ENCODE peak calls at places on chromosomes 16 and 17, in six cellular contexts. Q is AG09319, H is left ventricle myocardium inferior, G is AG10803, Y is progenitor cell of endocrine pancreas, Z is psoas muscle. K is an unnamed sample.

GRCh38 chr17:8326591-8327583 is 12.8 kb upstream of the ODF4 start:
- DNase-seq in Q (no peak), H (peak; percentile 48), G (peak; percentile 23), Y (peak; percentile 31), Z (peak; percentile 64), K (no peak)

GRCh38 chr16:49528035-49528434 is 154.4 kb downstream of the C16orf78 start:
- DNase-seq in Q (no peak), H (no peak), G (no peak), Y (no peak), Z (no peak), K (no peak)

GRCh38 chr17:45092932-45093430 is 31.9 kb downstream of the NMT1 start:
- DNase-seq in Q (peak; percentile 95), H (peak; percentile 81), G (peak; percentile 100), Y (no peak), Z (peak; percentile 95), K (no peak)

GRCh38 chr17:4365628-4366311 is 705 bp downstream of the UBE2G1 start:
- DNase-seq in Q (no peak), H (peak; percentile 37), G (no peak), Y (peak; percentile 38), Z (peak; percentile 74), K (no peak)

GRCh38 chr16:513950-514349 is 13.6 kb upstream of the CAPN15 start:
- DNase-seq in Q (no peak), H (no peak), G (no peak), Y (no peak), Z (no peak), K (no peak)

GRCh38 chr17:50558955-50559614 is 1.4 kb upstream of the CACNA1G start:
- DNase-seq in Q (no peak), H (no peak), G (no peak), Y (no peak), Z (no peak), K (no peak)

GRCh38 chr17:3848229-3848628 is 2.2 kb upstream of the NCBP3 start:
- DNase-seq in Q (no peak), H (no peak), G (no peak), Y (no peak), Z (no peak), K (no peak)

GRCh38 chr17:2704031-2704889 is 7.3 kb downstream of the CLUH start:
- DNase-seq in Q (no peak), H (no peak), G (no peak), Y (no peak), Z (peak; percentile 55), K (no peak)

GRCh38 chr16:23085949-23086348 is 63.3 kb downstream of the USP31 start:
- DNase-seq in Q (no peak), H (no peak), G (no peak), Y (no peak), Z (no peak), K (no peak)

GRCh38 chr16:4506450-4506849 is 30.3 kb downstream of the HMOX2 start:
- DNase-seq in Q (peak; percentile 45), H (no peak), G (peak; percentile 85), Y (peak; percentile 17), Z (no peak), K (peak; percentile 53)

GRCh38 chr16:783404-784161 is 4.6 kb downstream of the RPUSD1 start:
- DNase-seq in Q (no peak), H (peak; percentile 30), G (no peak), Y (no peak), Z (no peak), K (no peak)

GRCh38 chr17:80024206-80024972 is 11.3 kb downstream of the TBC1D16 start:
- DNase-seq in Q (no peak), H (no peak), G (peak; percentile 12), Y (no peak), Z (no peak), K (no peak)

GRCh38 chr16:57300387-57301125 is 16.1 kb upstream of the PLLP start:
- DNase-seq in Q (peak; percentile 98), H (peak; percentile 98), G (peak; percentile 98), Y (peak; percentile 100), Z (peak; percentile 99), K (peak; percentile 38)

GRCh38 chr16:69234460-69234859 is 47.5 kb downstream of the SNTB2 start:
- DNase-seq in Q (no peak), H (no peak), G (no peak), Y (no peak), Z (no peak), K (no peak)

GRCh38 chr17:61645898-61646297 is 54.9 kb upstream of the NACA2 start:
- DNase-seq in Q (no peak), H (no peak), G (no peak), Y (no peak), Z (no peak), K (no peak)

GRCh38 chr16:21667575-21667974 is 3.8 kb downstream of the OTOA start:
- DNase-seq in Q (no peak), H (no peak), G (no peak), Y (no peak), Z (no peak), K (no peak)

GRCh38 chr17:3710951-3711383 is 12.7 kb upstream of the HASPIN start:
- DNase-seq in Q (no peak), H (no peak), G (peak; percentile 30), Y (no peak), Z (no peak), K (no peak)

GRCh38 chr17:8732406-8733065 is 12.1 kb downstream of the CCDC42 start:
- DNase-seq in Q (no peak), H (no peak), G (peak; percentile 31), Y (no peak), Z (no peak), K (no peak)

GRCh38 chr17:27944546-27945332 is 51.6 kb upstream of the LYRM9 start:
- DNase-seq in Q (no peak), H (no peak), G (no peak), Y (no peak), Z (no peak), K (no peak)

GRCh38 chr17:64773836-64774761 is 112.0 kb upstream of the SMURF2 start:
- DNase-seq in Q (peak; percentile 7), H (no peak), G (peak; percentile 50), Y (peak; percentile 72), Z (peak; percentile 63), K (no peak)

GRCh38 chr16:4320030-4320429 is 4.2 kb downstream of the GLIS2 start:
- DNase-seq in Q (no peak), H (peak; percentile 62), G (no peak), Y (no peak), Z (peak; percentile 77), K (no peak)

GRCh38 chr17:9798724-9799123 is 7.3 kb upstream of the DHRS7C start:
- DNase-seq in Q (no peak), H (no peak), G (no peak), Y (no peak), Z (no peak), K (no peak)

GRCh38 chr17:9801505-9801904 is 10.1 kb upstream of the DHRS7C start:
- DNase-seq in Q (no peak), H (no peak), G (no peak), Y (no peak), Z (no peak), K (no peak)

GRCh38 chr17:9802294-9802693 is 10.9 kb upstream of the DHRS7C start:
- DNase-seq in Q (no peak), H (peak; percentile 25), G (peak; percentile 16), Y (no peak), Z (no peak), K (no peak)

GRCh38 chr17:9802701-9803100 is 11.3 kb upstream of the DHRS7C start:
- DNase-seq in Q (no peak), H (no peak), G (no peak), Y (no peak), Z (no peak), K (no peak)

DNA sequence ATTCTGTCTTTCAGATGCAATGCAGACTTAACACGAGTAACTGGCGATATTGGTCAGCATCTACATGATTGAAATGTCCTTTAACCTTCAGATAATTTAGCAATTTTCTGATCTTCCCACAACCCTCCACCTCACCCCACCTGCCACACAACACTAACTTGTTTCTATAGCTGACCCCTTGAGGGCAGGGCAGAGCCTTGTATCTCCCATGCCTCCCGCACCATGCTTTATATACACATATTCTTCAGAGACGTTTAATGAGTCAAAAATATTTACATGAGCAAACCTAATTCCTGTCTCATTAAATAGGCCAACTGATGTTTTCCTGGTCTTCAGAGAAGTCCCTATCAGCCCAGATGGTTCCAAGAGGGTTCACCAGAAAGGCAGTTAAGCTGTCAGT is 6.6 kb upstream of the DHRS7C start:
- DNase-seq in Q (no peak), H (no peak), G (no peak), Y (no peak), Z (no peak), K (no peak)
- TF ChIP-seq CTCF in Q (no peak), H (no peak), G (no peak), Y (no peak), Z (no peak), K (no peak)

DNA sequence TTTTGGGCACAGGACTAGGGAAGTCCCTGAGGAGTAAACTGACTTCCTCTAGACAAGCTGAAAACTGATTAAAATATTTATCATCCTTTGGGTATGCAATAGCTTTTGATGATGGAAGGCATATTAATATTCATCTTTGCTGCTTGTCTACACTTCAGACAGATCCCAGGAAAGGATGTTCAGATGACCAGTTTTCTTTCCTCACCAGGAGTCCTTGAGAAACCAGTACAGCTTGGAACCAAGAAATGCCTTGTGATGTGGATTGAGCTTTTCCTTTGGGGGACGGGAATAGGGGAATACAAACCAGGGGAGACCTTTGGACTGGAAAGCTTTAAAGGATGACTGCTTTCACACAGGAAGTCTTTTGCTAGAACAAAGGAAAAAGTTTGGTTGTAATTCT is 195.5 kb downstream of the FTO start:
- DNase-seq in Q (no peak), H (no peak), G (no peak), Y (no peak), Z (no peak), K (no peak)
- TF ChIP-seq CTCF in Q (no peak), H (no peak), G (no peak), Y (no peak), Z (no peak), K (no peak)

GRCh38 chr17:66044083-66044482 is 147.8 kb downstream of the CEP112 start:
- DNase-seq in Q (no peak), H (no peak), G (no peak), Y (no peak), Z (no peak), K (no peak)

GRCh38 chr17:66043419-66043818 is 148.5 kb downstream of the CEP112 start:
- DNase-seq in Q (no peak), H (no peak), G (no peak), Y (no peak), Z (no peak), K (no peak)

GRCh38 chr17:66038125-66038524 is 153.8 kb downstream of the CEP112 start:
- DNase-seq in Q (no peak), H (no peak), G (no peak), Y (no peak), Z (no peak), K (no peak)

GRCh38 chr17:66040402-66040801 is 151.5 kb downstream of the CEP112 start:
- DNase-seq in Q (no peak), H (no peak), G (no peak), Y (no peak), Z (no peak), K (no peak)
- TF ChIP-seq CTCF in Q (no peak), H (peak; percentile 15), G (no peak), Y (peak; percentile 10), Z (peak; percentile 4), K (peak; percentile 13)

GRCh38 chr17:49365667-49366066 is 3.6 kb upstream of the ZNF652 start:
- DNase-seq in Q (no peak), H (no peak), G (peak; percentile 33), Y (no peak), Z (no peak), K (no peak)
- TF ChIP-seq CTCF in Q (no peak), H (peak; percentile 27), G (peak; percentile 33), Y (peak; percentile 12), Z (no peak), K (peak; percentile 14)